ENCODE peak calls at places on chromosomes 11 and 22, in ten cellular contexts. J is stimulated activated CD4-positive, alpha-beta T cell treated with anti-CD3 and anti-CD28 coated beads, Interleukin-1b, Interleukin-23, amount 100 ng/mL, for 4 hours; N is kidney glomerular epithelial cell; B is brain microvascular endothelial cell; P is activated CD4-positive, alpha-beta T cell treated with anti-CD3 and anti-CD28 coated beads, Interleukin-2, amount 50 U/mL, for 1 hour; T is T follicular helper cell; D is GM23338; H is left ventricle myocardium inferior; W is H4; G is AG10803. A is an unnamed sample.

GRCh38 chr22:36928181-36928580 is 14.8 kb downstream of the CSF2RB start:
- DNase-seq in J (no peak), N (no peak), B (no peak), P (no peak), T (no peak), D (no peak), H (no peak), W (no peak), G (no peak), A (no peak)

GRCh38 chr22:29128891-29129643 is 56.2 kb downstream of the KREMEN1 start:
- DNase-seq in J (no peak), N (no peak), B (no peak), P (no peak), T (no peak), D (no peak), H (no peak), W (no peak), G (peak), A (no peak)

GRCh38 chr22:47304191-47304831 is 541.9 kb downstream of the TBC1D22A start:
- DNase-seq in J (no peak), N (no peak), B (no peak), P (no peak), T (no peak), D (no peak), H (no peak), W (no peak), G (no peak), A (no peak)

GRCh38 chr22:30235687-30236170 is 10.8 kb downstream of the LIF start:
- DNase-seq in J (no peak), N (peak), B (peak), P (no peak), T (no peak), D (peak), H (no peak), W (peak), G (peak), A (peak)

GRCh38 chr11:64870176-64870892 is 8.1 kb downstream of the EHD1 start:
- DNase-seq in J (no peak), N (peak), B (peak), P (no peak), T (no peak), D (no peak), H (no peak), W (no peak), G (peak), A (no peak)

GRCh38 chr22:39091136-39092081 is 5.6 kb upstream of the APOBEC3H start:
- DNase-seq in J (no peak), N (no peak), B (no peak), P (no peak), T (no peak), D (no peak), H (no peak), W (no peak), G (no peak), A (no peak)

GRCh38 chr22:49503896-49504521 is 323.7 kb downstream of the BRD1 start:
- DNase-seq in J (no peak), N (no peak), B (no peak), P (no peak), T (no peak), D (no peak), H (no peak), W (no peak), G (no peak), A (no peak)

GRCh38 chr11:42249401-42249800 is 789.9 kb upstream of the LRRC4C start:
- DNase-seq in J (no peak), N (no peak), B (no peak), P (no peak), T (no peak), D (no peak), H (no peak), W (no peak), G (no peak), A (no peak)

GRCh38 chr11:75525433-75526191 is at the start of gene GDPD5:
- DNase-seq in J (peak), N (peak), B (peak), P (peak), T (peak), D (peak), H (peak), W (peak), G (peak), A (no peak)

GRCh38 chr11:2138075-2138435 is 1.1 kb downstream of the IGF2 start:
- DNase-seq in J (no peak), N (no peak), B (no peak), P (no peak), T (no peak), D (peak), H (no peak), W (no peak), G (no peak), A (no peak)

GRCh38 chr11:115503083-115503885 is 931 bp downstream of the CADM1 start:
- DNase-seq in J (no peak), N (peak), B (no peak), P (no peak), T (no peak), D (peak), H (peak), W (peak), G (peak), A (no peak)

GRCh38 chr22:43413826-43414225 is 2.0 kb downstream of the MPPED1 start:
- DNase-seq in J (no peak), N (no peak), B (no peak), P (no peak), T (no peak), D (no peak), H (no peak), W (no peak), G (no peak), A (no peak)

GRCh38 chr11:78841451-78842060 is 266.9 kb upstream of the NARS2 start:
- DNase-seq in J (no peak), N (peak), B (no peak), P (no peak), T (no peak), D (peak), H (no peak), W (no peak), G (no peak), A (peak)

GRCh38 chr11:45468265-45468856 is 182.2 kb upstream of the SYT13 start:
- DNase-seq in J (no peak), N (no peak), B (peak), P (no peak), T (no peak), D (peak), H (no peak), W (peak), G (peak), A (no peak)

GRCh38 chr22:40487663-40488249 is 117.4 kb downstream of the SGSM3 start:
- DNase-seq in J (no peak), N (peak), B (no peak), P (no peak), T (no peak), D (peak), H (no peak), W (peak), G (peak), A (no peak)

GRCh38 chr11:116224889-116225200 is 547.9 kb downstream of the BUD13 start:
- DNase-seq in J (no peak), N (no peak), B (no peak), P (no peak), T (no peak), D (no peak), H (no peak), W (no peak), G (no peak), A (no peak)

GRCh38 chr11:6618117-6619020 is 853 bp downstream of the TPP1 start:
- DNase-seq in J (no peak), N (peak), B (peak), P (peak), T (peak), D (no peak), H (no peak), W (peak), G (peak), A (no peak)

GRCh38 chr11:105553015-105553414 is 56.9 kb upstream of the GRIA4 start:
- DNase-seq in J (no peak), N (no peak), B (peak), P (no peak), T (no peak), D (no peak), H (no peak), W (peak), G (no peak), A (no peak)

GRCh38 chr11:27242591-27242990 is 120.4 kb downstream of the CCDC34 start:
- DNase-seq in J (no peak), N (peak), B (peak), P (no peak), T (no peak), D (no peak), H (no peak), W (peak), G (peak), A (no peak)

GRCh38 chr11:35418282-35418846 is 994 bp downstream of the SLC1A2 start:
- DNase-seq in J (no peak), N (no peak), B (no peak), P (no peak), T (no peak), D (peak), H (no peak), W (no peak), G (no peak), A (no peak)

GRCh38 chr11:2074266-2074825 is 64.8 kb downstream of the IGF2 start:
- DNase-seq in J (no peak), N (no peak), B (no peak), P (no peak), T (no peak), D (peak), H (no peak), W (no peak), G (no peak), A (no peak)

GRCh38 chr22:42696331-42696967 is 24.2 kb downstream of the A4GALT start:
- DNase-seq in J (no peak), N (no peak), B (no peak), P (no peak), T (no peak), D (no peak), H (no peak), W (no peak), G (no peak), A (no peak)

GRCh38 chr11:767238-767637 is 10.0 kb downstream of the GATD1 start:
- DNase-seq in J (no peak), N (no peak), B (no peak), P (no peak), T (no peak), D (no peak), H (no peak), W (no peak), G (no peak), A (no peak)

GRCh38 chr22:45521178-45521577 is 18.5 kb downstream of the FBLN1 start:
- DNase-seq in J (no peak), N (no peak), B (no peak), P (no peak), T (no peak), D (no peak), H (no peak), W (no peak), G (no peak), A (no peak)

GRCh38 chr11:64379160-64379559 is 20.2 kb downstream of the RPS6KA4 start:
- DNase-seq in J (no peak), N (no peak), B (no peak), P (no peak), T (no peak), D (no peak), H (no peak), W (no peak), G (no peak), A (no peak)

GRCh38 chr22:47801541-47802245 is 1039.2 kb downstream of the TBC1D22A start:
- DNase-seq in J (no peak), N (no peak), B (no peak), P (no peak), T (no peak), D (no peak), H (no peak), W (no peak), G (no peak), A (no peak)

GRCh38 chr11:18650859-18651557 is 16.9 kb upstream of the SPTY2D1 start:
- DNase-seq in J (no peak), N (no peak), B (peak), P (peak), T (peak), D (peak), H (no peak), W (peak), G (peak), A (no peak)

GRCh38 chr11:110818032-110818687 is 105.9 kb upstream of the ARHGAP20 start:
- DNase-seq in J (no peak), N (peak), B (no peak), P (no peak), T (no peak), D (no peak), H (no peak), W (peak), G (peak), A (peak)

GRCh38 chr11:105297463-105297862 is 157.9 kb upstream of the CARD18 start:
- DNase-seq in J (no peak), N (peak), B (no peak), P (no peak), T (no peak), D (no peak), H (no peak), W (no peak), G (peak), A (no peak)

GRCh38 chr11:117843666-117844484 is 19.3 kb upstream of the FXYD2 start:
- DNase-seq in J (peak), N (peak), B (peak), P (peak), T (peak), D (peak), H (peak), W (peak), G (peak), A (no peak)

GRCh38 chr11:102564110-102564509 is 33.6 kb upstream of the MMP7 start:
- DNase-seq in J (no peak), N (peak), B (no peak), P (no peak), T (no peak), D (no peak), H (no peak), W (peak), G (peak), A (peak)

GRCh38 chr11:131488208-131488607 is 117.8 kb downstream of the NTM start:
- DNase-seq in J (no peak), N (no peak), B (no peak), P (no peak), T (no peak), D (no peak), H (no peak), W (no peak), G (no peak), A (no peak)

GRCh38 chr11:833849-834311 is 1.1 kb downstream of the CD151 start:
- DNase-seq in J (no peak), N (no peak), B (peak), P (no peak), T (no peak), D (peak), H (no peak), W (no peak), G (no peak), A (no peak)